ENCODE peak calls at places on chromosomes 4 and X, in eight cellular contexts. E is IMR-90, I is bronchial epithelial cell, Q is right lobe of liver, Y is upper lobe of right lung, G is neural progenitor cell, W is GM23248, H is uterus. L is an unnamed sample.

GRCh38 chr4:80529021-80529420 is 193.5 kb downstream of the CFAP299 start:
- DNase-seq in E (peak; percentile 61), I (peak; percentile 1), Q (no peak), Y (no peak), G (no peak), W (no peak), H (no peak), L (no peak)

GRCh38 chr4:166499820-166500219 is 626.8 kb downstream of the TLL1 start:
- DNase-seq in E (no peak), I (no peak), Q (no peak), Y (no peak), G (no peak), W (no peak), H (no peak), L (no peak)

GRCh38 chr4:120293341-120293740 is 226.7 kb upstream of the MAD2L1 start:
- DNase-seq in E (no peak), I (no peak), Q (no peak), Y (no peak), G (no peak), W (no peak), H (no peak), L (no peak)

GRCh38 chr4:30945586-30945985 is 225.4 kb downstream of the PCDH7 start:
- DNase-seq in E (peak; percentile 11), I (peak; percentile 47), Q (no peak), Y (no peak), G (no peak), W (no peak), H (no peak), L (no peak)

GRCh38 chr4:152920768-152921167 is 15.4 kb upstream of the FHDC1 start:
- DNase-seq in E (peak; percentile 37), I (no peak), Q (no peak), Y (no peak), G (no peak), W (no peak), H (no peak), L (no peak)

GRCh38 chr4:80184791-80185756 is 12.2 kb upstream of the PRDM8 start:
- DNase-seq in E (no peak), I (no peak), Q (no peak), Y (no peak), G (peak; percentile 55), W (peak; percentile 72), H (peak; percentile 40), L (peak; percentile 46)

GRCh38 chr4:145739840-145740239 is 59.9 kb downstream of the C4orf51 start:
- DNase-seq in E (no peak), I (no peak), Q (no peak), Y (no peak), G (no peak), W (no peak), H (no peak), L (no peak)

GRCh38 chr4:146508229-146508939 is 13.4 kb downstream of the SLC10A7 start:
- DNase-seq in E (no peak), I (no peak), Q (no peak), Y (no peak), G (no peak), W (no peak), H (no peak), L (no peak)

GRCh38 chr4:155708782-155709181 is 42.1 kb downstream of the GUCY1A1 start:
- DNase-seq in E (no peak), I (no peak), Q (no peak), Y (no peak), G (no peak), W (no peak), H (no peak), L (no peak)

GRCh38 chr4:59994118-59994517 is 1206.0 kb upstream of the ADGRL3 start:
- DNase-seq in E (no peak), I (no peak), Q (peak; percentile 18), Y (no peak), G (peak; percentile 14), W (no peak), H (no peak), L (no peak)

GRCh38 chr4:168723020-168723419 is 226.2 kb downstream of the PALLD start:
- DNase-seq in E (peak; percentile 75), I (no peak), Q (no peak), Y (no peak), G (no peak), W (peak; percentile 15), H (no peak), L (no peak)

GRCh38 chrX:47198687-47199080 is 5.1 kb downstream of the UBA1 start:
- DNase-seq in E (no peak), I (no peak), Q (no peak), Y (no peak), G (no peak), W (no peak), H (no peak), L (no peak)
- H3K36me3 ChIP-seq in E (peaks cover 66% of the 10 kb centered on the region), I (peaks cover 28% of the 10 kb centered on the region), Q (peaks cover 31% of the 10 kb centered on the region), Y (peaks cover 51% of the 10 kb centered on the region), G (peaks cover 7% of the 10 kb centered on the region), W (peaks cover 10% of the 10 kb centered on the region), H (no peaks in the 10 kb centered on the region), L (peaks cover 81% of the 10 kb centered on the region)

GRCh38 chrX:15269618-15270521 is at the start of gene ASB9:
- DNase-seq in E (peak; percentile 34), I (peak; percentile 84), Q (peak; percentile 71), Y (peak; percentile 75), G (no peak), W (peak; percentile 74), H (no peak), L (no peak)
- H3K27me3 ChIP-seq in E (no peaks in the 10 kb centered on the region), I (no peaks in the 10 kb centered on the region), Q (no peaks in the 10 kb centered on the region), Y (no peaks in the 10 kb centered on the region), G (no peaks in the 10 kb centered on the region), W (no peaks in the 10 kb centered on the region), H (no peaks in the 10 kb centered on the region), L (peaks cover 48% of the 10 kb centered on the region)

GRCh38 chr4:188018262-188018661 is 22.7 kb downstream of the ZFP42 start:
- DNase-seq in E (no peak), I (no peak), Q (no peak), Y (no peak), G (no peak), W (no peak), H (no peak), L (no peak)
- H3K36me3 ChIP-seq in E (no peaks in the 10 kb centered on the region), I (no peaks in the 10 kb centered on the region), Q (no peaks in the 10 kb centered on the region), Y (no peaks in the 10 kb centered on the region), G (no peaks in the 10 kb centered on the region), W (no peaks in the 10 kb centered on the region), H (no peaks in the 10 kb centered on the region), L (no peaks in the 10 kb centered on the region)

DNA sequence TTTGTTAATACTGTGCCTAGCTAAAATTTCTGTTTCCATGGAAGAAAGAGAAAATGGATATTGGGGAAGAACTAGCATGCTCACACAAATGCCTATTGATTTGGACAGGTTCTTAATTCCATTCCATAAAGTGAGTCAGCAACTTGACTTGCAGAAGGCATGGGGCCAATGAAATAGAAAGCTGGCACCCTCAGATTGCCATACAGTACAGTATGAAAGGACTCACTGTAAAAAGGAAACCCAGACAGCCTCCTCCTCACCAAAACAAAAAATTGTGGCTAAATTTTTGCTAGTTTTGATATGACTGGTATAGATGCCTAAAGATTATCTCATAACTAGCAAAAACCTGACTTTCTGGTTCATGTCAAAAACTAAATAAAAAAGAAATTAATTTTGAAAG is 11.2 kb upstream of the TAB3 start:
- DNase-seq in E (no peak), I (peak; percentile 42), Q (no peak), Y (no peak), G (no peak), W (peak; percentile 32), H (no peak), L (no peak)
- H3K27me3 ChIP-seq in E (peaks cover 2% of the 10 kb centered on the region), I (no peaks in the 10 kb centered on the region), Q (no peaks in the 10 kb centered on the region), Y (no peaks in the 10 kb centered on the region), G (no peaks in the 10 kb centered on the region), W (no peaks in the 10 kb centered on the region), H (no peaks in the 10 kb centered on the region), L (no peaks in the 10 kb centered on the region)

GRCh38 chrX:20026278-20026677 is 35.4 kb upstream of the BCLAF3 start:
- DNase-seq in E (peak; percentile 60), I (peak; percentile 33), Q (no peak), Y (no peak), G (no peak), W (peak; percentile 24), H (no peak), L (no peak)

GRCh38 chrX:20029728-20030127 is 38.9 kb upstream of the BCLAF3 start:
- DNase-seq in E (no peak), I (peak; percentile 2), Q (peak; percentile 46), Y (no peak), G (no peak), W (no peak), H (no peak), L (no peak)

GRCh38 chrX:20032201-20032600 is 41.3 kb upstream of the BCLAF3 start:
- DNase-seq in E (no peak), I (no peak), Q (no peak), Y (no peak), G (no peak), W (no peak), H (no peak), L (no peak)

DNA sequence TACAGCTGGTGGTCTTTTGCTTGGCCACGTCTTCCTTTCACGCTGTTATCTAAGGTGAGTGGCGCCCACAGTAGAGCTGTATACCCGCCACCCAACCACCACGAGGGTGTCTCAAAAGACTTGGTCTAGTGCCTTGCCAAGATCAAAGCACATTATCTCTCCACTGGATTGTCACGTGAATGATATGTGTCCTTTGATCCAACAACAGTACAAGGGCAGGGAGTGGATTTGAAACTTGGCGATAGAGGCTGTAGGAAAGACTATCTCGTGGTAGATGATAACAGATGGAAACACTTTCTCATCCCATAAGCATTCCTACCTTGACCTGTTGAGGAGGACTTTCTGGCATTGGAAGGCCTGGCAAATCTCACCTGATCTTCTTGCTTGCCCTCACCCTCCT is 37.7 kb upstream of the BCLAF3 start:
- DNase-seq in E (no peak), I (no peak), Q (no peak), Y (no peak), G (no peak), W (no peak), H (no peak), L (no peak)
- H3K36me3 ChIP-seq in E (no peaks in the 10 kb centered on the region), I (no peaks in the 10 kb centered on the region), Q (no peaks in the 10 kb centered on the region), Y (no peaks in the 10 kb centered on the region), G (no peaks in the 10 kb centered on the region), W (no peaks in the 10 kb centered on the region), H (no peaks in the 10 kb centered on the region), L (no peaks in the 10 kb centered on the region)

DNA sequence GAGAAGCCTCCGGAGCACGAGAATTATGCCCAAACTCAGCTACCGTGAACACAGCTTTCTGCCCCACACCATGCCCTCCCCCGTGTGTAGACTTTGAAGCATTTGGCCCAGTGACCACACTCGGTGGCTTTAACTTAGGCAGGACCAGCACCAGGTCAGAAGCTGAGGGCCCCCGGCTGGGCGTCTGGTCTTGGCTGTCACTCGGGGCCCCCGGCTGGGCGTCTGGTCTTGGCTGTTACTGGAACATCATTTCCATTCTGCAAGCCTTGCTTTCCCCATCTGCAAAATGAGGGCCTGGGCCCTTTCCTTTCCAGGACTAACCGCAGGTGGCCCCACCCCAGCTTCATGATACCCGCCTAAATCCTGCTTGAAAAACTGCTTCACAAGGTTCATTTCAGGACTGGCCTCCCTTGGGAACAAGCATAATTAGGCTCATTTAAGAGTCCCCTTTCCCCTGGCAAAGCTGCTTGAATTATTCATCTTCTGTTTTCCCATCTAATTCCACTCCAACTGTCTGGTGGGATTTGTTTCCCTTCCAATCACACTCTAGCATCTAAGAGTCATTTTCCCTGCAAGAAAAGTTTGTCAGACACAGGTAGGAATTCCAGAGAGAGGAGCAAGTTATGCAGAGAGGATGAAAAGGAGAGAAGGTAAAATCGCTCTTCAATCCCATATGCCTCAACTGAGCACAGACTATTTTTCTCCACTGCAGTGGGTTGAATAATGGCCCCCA is 82.5 kb downstream of the WFS1 start:
- DNase-seq in E (no peak), I (no peak), Q (no peak), Y (no peak), G (no peak), W (no peak), H (no peak), L (no peak)
- H3K27me3 ChIP-seq in E (peaks cover 13% of the 10 kb centered on the region), I (no peaks in the 10 kb centered on the region), Q (no peaks in the 10 kb centered on the region), Y (peaks cover 24% of the 10 kb centered on the region), G (no peaks in the 10 kb centered on the region), W (peaks cover 13% of the 10 kb centered on the region), H (no peaks in the 10 kb centered on the region), L (no peaks in the 10 kb centered on the region)